ENCODE peak calls at places on chromosomes 11 and 22, in nine cellular contexts. E is H7, S is GM12865, I is cardiac fibroblast, N is A549, F is fibroblast of the aortic adventitia, T is MG63, W is A673, R is fibroblast of lung. D is an unnamed sample.
A peak's percentile ranks its signal among the peaks of the same experiment; 100 is the strongest.

GRCh38 chr11:17839973-17840611 is 105.5 kb downstream of the KCNC1 start:
- DNase-seq in E (no peak), S (no peak), I (peak; percentile 3), N (no peak), F (no peak), T (peak; percentile 48), W (peak; percentile 3), R (peak; percentile 24), D (no peak)

GRCh38 chr11:112453601-112454577 is 193.2 kb upstream of the PLET1 start:
- DNase-seq in E (peak; percentile 64), S (peak; percentile 48), I (peak; percentile 46), N (peak; percentile 25), F (peak; percentile 32), T (peak; percentile 47), W (peak; percentile 57), R (peak; percentile 40), D (no peak)

GRCh38 chr22:47151064-47151463 is 388.6 kb downstream of the TBC1D22A start:
- DNase-seq in E (no peak), S (no peak), I (no peak), N (no peak), F (no peak), T (no peak), W (no peak), R (no peak), D (no peak)

GRCh38 chr11:59962103-59962474 is 1.7 kb upstream of the OOSP4A start:
- DNase-seq in E (no peak), S (no peak), I (no peak), N (no peak), F (no peak), T (no peak), W (no peak), R (no peak), D (no peak)

GRCh38 chr11:47257518-47258316 is at the start of gene NR1H3:
- DNase-seq in E (peak; percentile 97), S (no peak), I (peak; percentile 97), N (peak; percentile 64), F (peak; percentile 75), T (peak; percentile 87), W (peak; percentile 77), R (peak; percentile 96), D (no peak)

GRCh38 chr11:68954970-68955958 is 25.5 kb downstream of the MRGPRD start:
- DNase-seq in E (peak; percentile 76), S (no peak), I (peak; percentile 58), N (no peak), F (peak; percentile 59), T (no peak), W (no peak), R (peak; percentile 61), D (no peak)

GRCh38 chr22:40654522-40655167 is 18.1 kb upstream of the MRTFA start:
- DNase-seq in E (peak; percentile 58), S (no peak), I (peak; percentile 83), N (peak; percentile 41), F (peak; percentile 81), T (peak; percentile 85), W (peak; percentile 82), R (peak; percentile 87), D (no peak)

GRCh38 chr11:122101625-122102291 is 14.3 kb downstream of the BLID start:
- DNase-seq in E (peak; percentile 43), S (no peak), I (peak; percentile 93), N (no peak), F (peak; percentile 89), T (peak; percentile 60), W (peak; percentile 93), R (peak; percentile 91), D (peak; percentile 32)

GRCh38 chr22:49039625-49040024 is 788.0 kb downstream of the BRD1 start:
- DNase-seq in E (no peak), S (no peak), I (no peak), N (no peak), F (no peak), T (no peak), W (no peak), R (no peak), D (no peak)

GRCh38 chr11:35418282-35418846 is 994 bp downstream of the SLC1A2 start:
- DNase-seq in E (peak; percentile 70), S (no peak), I (no peak), N (no peak), F (no peak), T (no peak), W (no peak), R (no peak), D (no peak)

GRCh38 chr11:111851636-111852035 is 19.7 kb downstream of the ALG9 start:
- DNase-seq in E (no peak), S (no peak), I (peak; percentile 56), N (no peak), F (peak; percentile 36), T (no peak), W (peak; percentile 41), R (peak; percentile 51), D (no peak)

GRCh38 chr11:36041988-36042606 is 98.2 kb downstream of the LDLRAD3 start:
- DNase-seq in E (peak; percentile 48), S (peak; percentile 5), I (peak; percentile 57), N (no peak), F (peak; percentile 50), T (no peak), W (peak; percentile 47), R (no peak), D (no peak)

GRCh38 chr22:31133911-31134310 is 6.4 kb downstream of the PLA2G3 start:
- DNase-seq in E (peak; percentile 39), S (no peak), I (no peak), N (no peak), F (no peak), T (no peak), W (no peak), R (no peak), D (no peak)

GRCh38 chr11:129709801-129710398 is 105.7 kb upstream of the TMEM45B start:
- DNase-seq in E (no peak), S (no peak), I (no peak), N (no peak), F (no peak), T (no peak), W (no peak), R (no peak), D (no peak)

GRCh38 chr11:1864216-1864615 is 11.3 kb downstream of the LSP1 start:
- DNase-seq in E (no peak), S (no peak), I (peak; percentile 34), N (no peak), F (peak; percentile 24), T (no peak), W (no peak), R (no peak), D (no peak)
- H3K4me3 ChIP-seq in E (no peak overlapping the region), S (no peak overlapping the region), I (peak overlapping the region; percentile 23), N (no peak overlapping the region), F (peak overlapping the region; percentile 31), T (no peak overlapping the region), W (no peak overlapping the region), R (no peak overlapping the region), D (no peak overlapping the region)

DNA sequence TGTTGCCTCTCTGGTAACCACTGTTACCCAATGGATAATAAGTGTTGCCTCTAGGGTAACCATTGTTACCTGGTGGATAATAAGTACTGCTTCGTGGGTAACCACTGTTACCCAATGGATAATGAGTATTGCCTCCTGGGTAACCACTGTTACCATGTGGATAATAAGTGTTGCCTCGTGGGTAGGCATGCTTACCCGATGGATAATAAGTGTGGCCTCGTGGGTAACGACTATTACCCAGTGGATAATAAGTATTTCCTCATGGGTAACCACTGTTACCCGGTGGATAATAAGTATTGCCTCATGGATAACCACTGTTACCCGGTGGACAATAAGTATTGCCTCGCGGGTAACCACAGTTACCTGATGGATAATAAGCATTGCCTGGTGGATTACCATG is 13.8 kb upstream of the NXPE4 start:
- DNase-seq in E (no peak), S (peak; percentile 86), I (no peak), N (no peak), F (no peak), T (no peak), W (no peak), R (no peak), D (no peak)
- H3K4me3 ChIP-seq in E (no peak overlapping the region), S (no peak overlapping the region), I (no peak overlapping the region), N (no peak overlapping the region), F (no peak overlapping the region), T (no peak overlapping the region), W (no peak overlapping the region), R (no peak overlapping the region), D (no peak overlapping the region)

GRCh38 chr11:65538915-65539374 is 14.1 kb downstream of the SCYL1 start:
- DNase-seq in E (peak; percentile 93), S (no peak), I (no peak), N (no peak), F (no peak), T (no peak), W (no peak), R (no peak), D (no peak)
- H3K4me3 ChIP-seq in E (peak overlapping the region; percentile 60), S (no peak overlapping the region), I (no peak overlapping the region), N (no peak overlapping the region), F (no peak overlapping the region), T (no peak overlapping the region), W (no peak overlapping the region), R (no peak overlapping the region), D (no peak overlapping the region)

GRCh38 chr11:120137187-120137610 is 714 bp downstream of the TRIM29 start:
- DNase-seq in E (no peak), S (no peak), I (no peak), N (no peak), F (no peak), T (no peak), W (no peak), R (no peak), D (no peak)

GRCh38 chr11:120139316-120140069 is 1.6 kb upstream of the TRIM29 start:
- DNase-seq in E (peak; percentile 53), S (no peak), I (no peak), N (no peak), F (no peak), T (no peak), W (no peak), R (no peak), D (no peak)

GRCh38 chr11:120135838-120136237 is 2.1 kb downstream of the TRIM29 start:
- DNase-seq in E (no peak), S (no peak), I (no peak), N (no peak), F (no peak), T (no peak), W (no peak), R (no peak), D (no peak)

GRCh38 chr11:120136356-120136755 is 1.6 kb downstream of the TRIM29 start:
- DNase-seq in E (peak; percentile 14), S (no peak), I (no peak), N (no peak), F (no peak), T (no peak), W (no peak), R (no peak), D (no peak)

DNA sequence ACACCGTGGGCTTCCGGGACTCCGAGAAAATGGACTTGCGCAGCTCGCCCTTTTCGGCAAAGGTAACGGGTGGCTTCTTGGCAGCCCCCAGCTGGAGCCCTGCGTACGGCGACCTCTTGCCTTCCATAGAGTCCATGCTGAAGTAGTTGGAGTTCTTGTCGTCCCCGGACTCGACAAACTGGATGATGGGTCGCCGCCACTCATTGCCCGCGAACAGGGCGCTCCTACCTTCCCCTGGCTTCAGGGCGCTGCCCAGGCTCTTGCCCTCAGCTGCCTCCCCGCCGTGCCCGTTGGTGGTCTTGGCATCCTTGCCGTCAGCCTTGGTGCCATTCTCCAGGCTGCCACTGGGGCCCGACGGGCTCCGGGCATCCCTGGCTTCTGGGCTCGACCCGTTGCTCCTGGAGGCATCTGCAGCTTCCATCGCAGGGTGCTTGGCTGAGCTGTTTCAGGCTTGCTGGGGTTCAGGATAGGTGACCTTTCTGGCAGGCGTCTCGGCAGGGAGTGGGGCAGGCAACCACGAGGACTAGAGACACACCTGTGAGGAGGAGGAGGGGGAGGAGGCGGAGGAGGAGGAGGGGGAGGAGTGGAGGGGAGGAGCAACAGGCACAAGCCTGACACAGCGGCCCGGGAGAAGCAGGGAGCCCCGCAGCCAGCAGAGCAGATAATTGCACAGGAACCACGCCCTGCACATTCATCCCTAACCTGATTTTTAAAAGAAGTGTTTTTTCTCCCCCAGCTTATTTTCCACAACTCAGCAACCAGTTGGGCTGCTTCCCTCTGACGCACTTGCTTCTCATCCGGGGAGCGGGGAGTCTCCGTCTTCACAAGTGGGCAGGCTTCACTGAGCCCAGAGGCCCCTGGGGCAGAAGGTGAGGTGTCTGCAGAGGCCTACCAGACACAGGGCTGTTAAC is at the start of gene TRIM29:
- DNase-seq in E (peak; percentile 78), S (no peak), I (no peak), N (no peak), F (no peak), T (no peak), W (no peak), R (no peak), D (no peak)
- H3K4me3 ChIP-seq in E (no peak within 1 kb of the TSS), S (no peak within 1 kb of the TSS), I (no peak within 1 kb of the TSS), N (no peak within 1 kb of the TSS), F (no peak within 1 kb of the TSS), T (no peak within 1 kb of the TSS), W (no peak within 1 kb of the TSS), R (no peak within 1 kb of the TSS), D (no peak within 1 kb of the TSS)

D was measured in kidney epithelial cell.